ENCODE peak calls at places on chromosomes 7 and 10, in seven cellular contexts. M is fibroblast of villous mesenchyme, Y is GM20000, G is progenitor cell of endocrine pancreas, L is kidney, A is heart right ventricle, X is chondrocyte. C is an unnamed sample.

GRCh38 chr7:28207486-28208158 is 27.0 kb upstream of the JAZF1 start:
- DNase-seq in M (no peak), Y (peak), G (no peak), L (no peak), A (no peak), X (no peak), C (no peak)

GRCh38 chr7:17849504-17849903 is 90.8 kb downstream of the SNX13 start:
- DNase-seq in M (peak), Y (no peak), G (no peak), L (no peak), A (no peak), X (no peak), C (no peak)

GRCh38 chr10:88316292-88316861 is 266.7 kb downstream of the RNLS start:
- DNase-seq in M (peak), Y (no peak), G (no peak), L (no peak), A (no peak), X (no peak), C (no peak)

GRCh38 chr7:44213872-44214595 is 13.3 kb downstream of the YKT6 start:
- DNase-seq in M (peak), Y (peak), G (no peak), L (peak), A (no peak), X (peak), C (no peak)

GRCh38 chr7:138889982-138890381 is 91.2 kb downstream of the KIAA1549 start:
- DNase-seq in M (no peak), Y (no peak), G (no peak), L (no peak), A (no peak), X (no peak), C (no peak)

GRCh38 chr10:21959998-21960397 is 43.5 kb downstream of the DNAJC1 start:
- DNase-seq in M (no peak), Y (no peak), G (no peak), L (no peak), A (no peak), X (no peak), C (no peak)

GRCh38 chr10:110208614-110209398 is 1.4 kb downstream of the MXI1 start:
- DNase-seq in M (peak), Y (peak), G (no peak), L (no peak), A (peak), X (no peak), C (peak)

GRCh38 chr7:51543801-51544553 is 227.4 kb upstream of the COBL start:
- DNase-seq in M (no peak), Y (no peak), G (no peak), L (no peak), A (no peak), X (no peak), C (no peak)

GRCh38 chr10:123553810-123554430 is 112.2 kb upstream of the GPR26 start:
- DNase-seq in M (no peak), Y (no peak), G (no peak), L (no peak), A (no peak), X (no peak), C (no peak)

GRCh38 chr7:82335927-82336326 is 107.7 kb downstream of the CACNA2D1 start:
- DNase-seq in M (peak), Y (no peak), G (no peak), L (no peak), A (no peak), X (no peak), C (no peak)

GRCh38 chr10:85490431-85490830 is 876.2 kb downstream of the GRID1 start:
- DNase-seq in M (no peak), Y (no peak), G (no peak), L (no peak), A (no peak), X (no peak), C (no peak)

GRCh38 chr7:2044311-2044882 is 188.3 kb downstream of the MAD1L1 start:
- DNase-seq in M (no peak), Y (no peak), G (no peak), L (peak), A (no peak), X (peak), C (no peak)

GRCh38 chr10:73897693-73898092 is 13.2 kb upstream of the PLAU start:
- DNase-seq in M (no peak), Y (no peak), G (no peak), L (no peak), A (no peak), X (no peak), C (no peak)

GRCh38 chr10:73901261-73901660 is 9.7 kb upstream of the PLAU start:
- DNase-seq in M (no peak), Y (no peak), G (no peak), L (no peak), A (no peak), X (no peak), C (no peak)

GRCh38 chr10:73900068-73900467 is 10.9 kb upstream of the PLAU start:
- DNase-seq in M (no peak), Y (no peak), G (no peak), L (no peak), A (no peak), X (no peak), C (no peak)

GRCh38 chr10:73899401-73899780 is 11.5 kb upstream of the PLAU start:
- DNase-seq in M (peak), Y (no peak), G (no peak), L (no peak), A (no peak), X (no peak), C (no peak)

DNA sequence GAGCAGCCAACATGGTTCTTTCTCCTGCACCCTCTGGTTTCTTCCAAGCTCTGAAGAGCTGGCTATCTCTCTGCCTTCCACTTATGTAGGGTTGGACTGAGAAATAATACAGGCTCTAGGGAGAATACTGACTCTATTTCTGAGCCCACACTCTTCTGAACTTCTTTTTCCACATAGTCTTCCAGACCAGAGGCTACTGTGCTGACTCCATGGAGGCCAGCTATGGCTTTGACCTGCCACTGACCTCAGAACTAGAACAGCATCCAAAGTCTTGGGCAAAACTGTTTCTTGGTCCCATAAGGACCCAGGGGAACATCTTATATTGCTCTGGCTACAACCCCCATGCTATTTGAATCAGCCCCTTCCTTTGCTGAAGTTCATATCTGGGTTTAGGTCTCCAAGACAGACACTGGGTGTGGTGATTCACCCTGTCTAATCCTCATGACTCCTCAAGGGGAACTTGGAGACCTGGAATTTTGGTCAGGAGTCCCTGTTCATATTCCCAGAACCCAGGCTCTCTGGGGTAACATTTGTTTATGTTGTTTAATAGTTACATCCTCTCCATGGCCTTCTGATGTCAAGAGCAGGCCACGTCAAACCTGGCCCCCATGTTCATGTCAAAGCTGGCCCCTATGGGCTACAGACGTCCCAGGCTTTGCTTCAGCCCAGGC is 12.1 kb upstream of the PLAU start:
- DNase-seq in M (peak), Y (no peak), G (no peak), L (peak), A (no peak), X (no peak), C (no peak)
- TF ChIP-seq CTCF in M (no peak), Y (no peak), G (no peak), L (no peak), A (no peak), X (no peak), C (no peak)

DNA sequence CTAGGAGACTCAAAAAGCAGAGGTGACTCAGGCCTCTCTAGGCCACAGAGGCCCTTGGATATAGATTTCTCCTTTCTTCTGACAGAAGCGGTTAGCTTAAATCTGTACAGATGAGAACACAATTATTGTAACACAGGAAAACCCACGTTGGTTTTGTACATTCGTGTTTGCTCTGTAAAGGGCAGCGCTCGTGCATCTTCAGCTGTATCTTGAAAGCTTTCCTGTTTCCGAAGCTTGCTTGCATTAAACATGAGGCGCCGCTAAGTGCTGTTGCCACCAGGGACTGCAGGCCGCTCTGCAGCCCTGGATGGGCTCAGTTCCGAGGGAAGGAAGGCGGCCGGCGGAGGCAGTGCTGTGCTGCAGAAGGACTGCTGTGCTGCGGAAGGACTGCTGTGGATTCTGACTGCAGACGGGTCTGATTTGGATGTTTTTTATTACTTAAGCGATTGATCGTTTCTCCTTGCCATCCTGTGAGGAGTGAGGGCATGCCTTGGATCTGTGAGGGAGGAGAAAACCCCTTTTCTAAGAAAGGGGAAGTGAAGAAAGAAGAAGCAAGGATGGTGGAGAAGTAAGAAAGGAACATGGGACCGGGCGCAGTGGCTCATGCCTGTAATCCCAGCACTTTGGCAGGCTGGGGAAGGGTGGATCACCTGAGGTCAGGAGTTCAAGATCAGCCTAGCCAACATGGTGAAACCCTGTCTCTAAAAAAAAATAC is 53.4 kb downstream of the FHIP2A start:
- DNase-seq in M (peak), Y (peak), G (no peak), L (peak), A (no peak), X (no peak), C (no peak)
- TF ChIP-seq CTCF in M (no peak), Y (no peak), G (peak), L (no peak), A (no peak), X (peak), C (no peak)

GRCh38 chr7:205117-206010 is 13.0 kb downstream of the FAM20C start:
- DNase-seq in M (no peak), Y (no peak), G (no peak), L (peak), A (no peak), X (no peak), C (no peak)

GRCh38 chr7:209416-209815 is 17.0 kb downstream of the FAM20C start:
- DNase-seq in M (no peak), Y (no peak), G (no peak), L (no peak), A (no peak), X (no peak), C (no peak)

GRCh38 chr7:208816-209215 is 16.4 kb downstream of the FAM20C start:
- DNase-seq in M (no peak), Y (no peak), G (no peak), L (no peak), A (no peak), X (no peak), C (no peak)

GRCh38 chr7:208128-208673 is 15.8 kb downstream of the FAM20C start:
- DNase-seq in M (no peak), Y (no peak), G (no peak), L (no peak), A (no peak), X (no peak), C (no peak)

DNA sequence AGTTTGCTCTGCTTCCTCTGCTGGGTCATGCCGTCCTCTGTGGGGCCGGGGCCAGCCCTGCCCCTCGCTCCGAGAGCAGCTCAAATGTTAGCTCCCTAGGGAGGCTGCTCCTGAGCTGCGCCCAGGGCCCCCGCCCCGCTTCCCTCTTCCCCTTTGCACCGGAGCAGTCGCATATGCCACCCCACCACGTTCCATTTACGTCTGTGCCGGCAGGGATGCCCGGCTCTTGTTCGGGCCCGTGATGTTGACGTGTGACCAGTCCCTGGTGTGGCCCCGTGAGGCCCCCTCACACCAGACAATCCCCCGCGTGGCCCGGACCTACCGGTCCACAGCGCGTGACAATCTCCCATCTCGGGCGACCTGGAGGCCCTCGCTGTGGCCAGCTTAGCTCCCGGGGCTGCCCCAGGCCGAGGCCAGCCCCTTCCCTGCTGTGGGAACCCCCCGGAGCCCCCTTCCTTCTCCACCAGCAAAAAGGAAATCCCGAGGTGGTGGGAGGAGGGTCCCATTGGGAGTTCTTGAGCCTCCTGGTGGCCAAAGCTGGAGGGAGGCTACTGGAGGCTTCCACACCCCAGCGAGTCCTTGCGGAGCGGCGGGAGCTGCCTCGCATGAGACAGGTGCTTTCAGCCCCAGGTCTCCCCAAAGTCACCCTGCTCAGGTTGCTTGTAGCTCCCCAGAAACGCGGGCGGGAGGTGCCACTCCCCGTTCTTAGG is 15.2 kb downstream of the FAM20C start:
- DNase-seq in M (no peak), Y (no peak), G (no peak), L (no peak), A (no peak), X (no peak), C (no peak)
- TF ChIP-seq CTCF in M (peak), Y (no peak), G (peak), L (no peak), A (peak), X (peak), C (no peak)

DNA sequence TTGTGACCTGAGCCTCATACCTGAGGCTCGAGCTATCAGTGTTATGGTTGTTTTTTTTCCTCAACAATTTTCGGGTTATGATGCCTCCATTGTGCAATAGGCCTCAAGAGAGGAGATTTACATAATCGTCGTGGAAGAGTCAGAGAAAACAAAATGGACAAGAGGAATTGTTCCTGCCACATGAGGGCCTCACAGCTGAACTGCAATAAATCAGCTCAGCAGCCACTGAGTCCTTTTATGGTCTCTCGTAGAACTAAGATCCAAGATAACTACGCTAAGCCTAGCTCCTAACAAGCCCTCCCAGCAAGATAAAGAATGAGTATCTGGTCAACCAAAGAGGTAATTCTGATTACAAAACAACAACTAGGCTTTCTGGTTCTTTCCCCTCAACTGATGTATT is 336.8 kb downstream of the WDR11 start:
- DNase-seq in M (no peak), Y (no peak), G (no peak), L (no peak), A (no peak), X (no peak), C (no peak)
- TF ChIP-seq CTCF in M (no peak), Y (no peak), G (peak), L (no peak), A (no peak), X (peak), C (no peak)

GRCh38 chr7:127588697-127589482 is 679 bp downstream of the ARF5 start:
- DNase-seq in M (peak), Y (peak), G (peak), L (peak), A (peak), X (no peak), C (no peak)
- TF ChIP-seq CTCF in M (peak), Y (peak), G (peak), L (peak), A (peak), X (peak), C (no peak)